ENCODE peak calls at places on chromosomes 13 and 19, in ten cellular contexts. G is stomach, Q is ovary, U is A549, O is HepG2, J is transverse colon, I is GM12878, F is suprapubic skin, X is SK-N-SH, V is esophagus muscularis mucosa. R is an unnamed sample.

GRCh38 chr13:52850396-52851152 is 2.1 kb upstream of the PCDH8 start:
- DNase-seq in O (peak), Q (peak), J (peak), V (no peak), F (no peak), X (peak), I (no peak), U (peak), G (peak), R (peak)

GRCh38 chr13:61204025-61204424 is 211.6 kb downstream of the PCDH20 start:
- DNase-seq in G (no peak), X (no peak), V (no peak), J (no peak), F (no peak), Q (no peak), I (no peak), O (no peak), U (no peak), R (no peak)

GRCh38 chr13:52455677-52456041 is 381 bp downstream of the CKAP2 start:
- DNase-seq in I (no peak), V (peak), G (peak), X (peak), O (peak), F (peak), J (peak), U (peak), Q (peak), R (peak)

GRCh38 chr13:46071590-46072249 is 19.2 kb upstream of the ZC3H13 start:
- DNase-seq in X (no peak), O (peak), F (no peak), V (no peak), I (peak), J (no peak), Q (no peak), U (peak), G (no peak), R (no peak)

GRCh38 chr13:51241720-51242119 is 19.5 kb downstream of the FAM124A start:
- DNase-seq in Q (no peak), J (peak), I (no peak), V (no peak), O (no peak), G (no peak), X (no peak), U (no peak), F (no peak), R (no peak)

GRCh38 chr13:59305896-59306295 is 857.8 kb downstream of the DIAPH3 start:
- DNase-seq in O (no peak), J (no peak), X (no peak), U (no peak), Q (no peak), F (no peak), G (no peak), V (no peak), I (no peak), R (no peak)

GRCh38 chr13:71797487-71797886 is 69.5 kb downstream of the DACH1 start:
- DNase-seq in X (no peak), V (no peak), I (no peak), Q (no peak), O (no peak), U (no peak), G (no peak), J (no peak), F (no peak), R (no peak)

GRCh38 chr13:78712866-78713265 is 53.9 kb upstream of the OBI1 start:
- DNase-seq in Q (no peak), I (no peak), O (no peak), V (no peak), F (no peak), J (no peak), X (no peak), U (no peak), G (no peak), R (no peak)

GRCh38 chr13:41224113-41225110 is 30.0 kb upstream of the KBTBD7 start:
- DNase-seq in G (no peak), J (no peak), Q (no peak), V (no peak), F (no peak), U (no peak), I (no peak), X (no peak), O (no peak), R (no peak)

GRCh38 chr19:32819415-32820400 is 49.9 kb downstream of the SLC7A9 start:
- DNase-seq in Q (no peak), I (no peak), U (no peak), G (no peak), V (no peak), J (no peak), F (no peak), O (no peak), X (no peak), R (no peak)

GRCh38 chr19:21608571-21608970 is 103.2 kb downstream of the ZNF429 start:
- DNase-seq in X (no peak), U (no peak), J (no peak), O (peak), F (no peak), Q (no peak), G (no peak), I (no peak), V (no peak), R (no peak)

GRCh38 chr19:11152318-11153062 is 3.1 kb downstream of the SPC24 start:
- DNase-seq in Q (peak), I (no peak), X (no peak), V (peak), G (peak), O (no peak), F (no peak), U (peak), J (peak), R (peak)

GRCh38 chr13:99496322-99497142 is 4.7 kb upstream of the TM9SF2 start:
- DNase-seq in O (peak), U (peak), Q (peak), F (peak), J (peak), V (no peak), X (no peak), I (peak), G (peak), R (peak)

GRCh38 chr19:55075366-55075998 is at the start of gene EPS8L1:
- DNase-seq in J (peak), V (no peak), I (no peak), F (no peak), Q (no peak), G (peak), X (no peak), O (no peak), U (no peak), R (no peak)

GRCh38 chr13:32976046-32976781 is 40.0 kb upstream of the KL start:
- DNase-seq in G (no peak), J (no peak), O (no peak), F (no peak), X (no peak), V (peak), Q (no peak), U (no peak), I (no peak), R (no peak)

GRCh38 chr13:73061478-73062275 is 2.9 kb downstream of the KLF5 start:
- DNase-seq in U (no peak), F (no peak), G (no peak), O (no peak), J (no peak), X (no peak), I (no peak), V (no peak), Q (no peak), R (no peak)

GRCh38 chr19:1001538-1002166 is 1.4 kb downstream of the GRIN3B start:
- DNase-seq in I (no peak), F (no peak), U (peak), Q (peak), G (peak), O (no peak), X (peak), V (no peak), J (peak), R (no peak)

GRCh38 chr19:16088351-16088984 is 12.2 kb downstream of the TPM4 start:
- DNase-seq in O (no peak), F (no peak), V (peak), I (no peak), G (peak), Q (no peak), X (no peak), J (no peak), U (peak), R (no peak)
- TF ChIP-seq EP300 in O (peak), F (no peak), V (no peak), I (no peak), G (no peak), Q (no peak), X (no peak), J (no peak), U (no peak), R (peak)

GRCh38 chr19:3636962-3637361 is 10.4 kb upstream of the CACTIN start:
- DNase-seq in Q (no peak), J (no peak), F (no peak), U (no peak), X (no peak), O (no peak), I (no peak), G (no peak), V (no peak), R (no peak)
- TF ChIP-seq CTCF in Q (no peak), J (no peak), F (no peak), U (no peak), X (no peak), O (no peak), I (no peak), G (no peak), V (no peak), R (no peak)

GRCh38 chr19:18173054-18173571 is 500 bp upstream of the IFI30 start:
- DNase-seq in I (no peak), G (no peak), U (no peak), V (no peak), Q (peak), F (no peak), X (no peak), J (peak), O (no peak), R (no peak)
- H3K27ac ChIP-seq in I (peak), G (peak), U (peak), V (peak), Q (peak), F (peak), X (no peak), J (peak), O (peak), R (peak)

DNA sequence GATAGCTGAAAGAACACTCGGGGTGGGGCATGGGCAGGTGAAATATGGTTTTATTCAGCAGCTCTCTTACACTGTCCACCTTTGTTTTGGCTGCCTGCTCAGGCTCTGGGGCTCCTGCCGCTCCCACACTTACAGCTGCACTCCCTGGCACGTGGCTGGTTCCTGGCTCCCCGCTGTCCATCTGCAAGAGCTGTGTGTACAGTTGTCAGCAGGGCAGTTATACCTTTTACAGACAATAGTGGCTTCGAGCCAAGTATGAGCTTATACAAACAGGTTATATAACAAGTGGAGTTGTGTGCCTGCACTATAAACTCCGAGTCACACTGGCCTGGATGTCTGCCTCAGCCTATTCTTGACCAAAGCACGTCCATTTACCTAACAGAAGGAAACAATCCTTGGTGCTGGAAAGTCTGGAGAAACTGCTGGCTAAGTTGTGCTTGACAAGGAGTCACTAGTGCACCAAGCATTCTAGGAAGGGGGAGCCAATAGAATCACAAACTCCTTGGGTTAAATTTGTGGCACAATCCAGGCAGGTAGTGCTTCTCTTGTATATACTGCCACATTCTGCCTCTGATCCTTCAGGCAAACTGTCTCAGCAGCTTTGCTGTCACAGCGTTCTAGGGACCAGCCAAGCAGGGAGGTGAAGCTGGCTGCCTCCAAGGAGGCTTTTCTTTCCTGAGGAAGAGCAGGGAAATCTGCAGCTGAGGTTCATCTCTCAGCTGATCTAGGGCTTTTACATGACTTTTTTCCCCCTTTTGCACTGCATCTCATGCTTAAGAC is 68.2 kb downstream of the NHLRC3 start:
- DNase-seq in X (no peak), J (peak), G (no peak), Q (no peak), F (no peak), I (no peak), U (no peak), V (no peak), O (peak), R (no peak)
- TF ChIP-seq EP300 in X (no peak), J (no peak), G (no peak), Q (no peak), F (no peak), I (no peak), U (no peak), V (no peak), O (no peak), R (no peak)

DNA sequence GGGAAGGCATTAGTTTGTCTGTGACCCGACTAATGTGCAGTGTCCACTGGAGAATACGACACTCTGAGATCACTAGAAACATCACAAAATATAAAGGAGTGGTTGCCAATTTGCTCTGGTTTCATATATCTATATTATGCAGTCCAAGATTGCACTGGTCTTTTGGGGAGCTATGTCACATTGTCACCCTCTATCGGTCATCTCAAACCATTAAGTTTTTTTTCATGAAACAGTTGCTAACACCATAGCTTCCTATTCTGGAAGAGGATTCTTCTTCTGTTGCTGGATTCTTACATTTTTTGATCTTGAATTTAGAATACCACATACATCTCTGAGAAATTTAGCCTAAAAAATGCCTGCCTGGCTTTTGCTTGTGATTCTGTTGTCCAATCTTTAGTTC is 168.6 kb downstream of the LACC1 start:
- DNase-seq in F (no peak), J (no peak), I (no peak), Q (no peak), X (no peak), U (no peak), O (peak), G (no peak), V (no peak), R (no peak)
- TF ChIP-seq CTCF in F (no peak), J (no peak), I (peak), Q (no peak), X (peak), U (peak), O (peak), G (no peak), V (no peak), R (no peak)

GRCh38 chr19:13848811-13849241 is 28.1 kb upstream of the NANOS3 start:
- DNase-seq in O (no peak), F (no peak), J (no peak), U (peak), V (no peak), X (no peak), I (no peak), Q (no peak), G (no peak), R (no peak)
- H3K27ac ChIP-seq in O (peak), F (peak), J (peak), U (peak), V (peak), X (peak), I (no peak), Q (peak), G (peak), R (peak)

DNA sequence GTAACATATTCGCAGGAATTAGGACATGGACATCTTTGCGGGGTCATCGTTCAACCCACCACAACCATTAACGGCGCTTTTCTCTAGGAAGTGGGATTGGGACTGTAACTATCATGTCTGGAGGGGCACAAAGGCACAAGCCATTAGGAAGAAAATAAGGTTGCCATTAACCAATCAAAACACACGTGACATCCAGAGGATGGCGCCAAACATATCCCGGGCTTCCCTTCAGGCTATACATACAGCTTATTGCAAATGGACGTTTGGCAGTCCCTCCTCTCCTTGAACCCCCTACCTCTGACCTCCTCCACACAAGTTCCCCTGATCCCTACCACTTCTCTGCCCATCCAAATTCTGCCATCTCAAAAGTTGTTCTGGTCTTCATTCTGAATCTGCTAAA is 26.6 kb upstream of the GSX1 start:
- DNase-seq in X (no peak), O (no peak), Q (no peak), G (no peak), F (no peak), J (no peak), U (no peak), I (no peak), V (no peak), R (no peak)
- TF ChIP-seq EP300 in X (no peak), O (no peak), Q (no peak), G (no peak), F (no peak), J (no peak), U (no peak), I (no peak), V (no peak), R (no peak)

GRCh38 chr13:70125693-70126092 is 17.4 kb upstream of the KLHL1 start:
- DNase-seq in X (no peak), G (no peak), U (no peak), Q (no peak), F (no peak), I (no peak), V (no peak), J (no peak), O (no peak), R (no peak)
- TF ChIP-seq CTCF in X (no peak), G (no peak), U (no peak), Q (no peak), F (no peak), I (no peak), V (no peak), J (no peak), O (no peak), R (no peak)

R was measured in tibial nerve.